ENCODE peak calls at places on chromosomes 6 and 20, in four cellular contexts. X is upper lobe of right lung, N is BE2C, I is psoas muscle. M is an unnamed sample.

GRCh38 chr6:100913400-100914276 is 32.5 kb upstream of the ASCC3 start:
- DNase-seq in X (no peak), I (no peak), N (no peak), M (no peak)

GRCh38 chr20:35145141-35145564 is 2.0 kb downstream of the EDEM2 start:
- DNase-seq in N (no peak), I (no peak), X (no peak), M (peak; percentile 31)

GRCh38 chr20:45337367-45338120 is 10.7 kb downstream of the SDC4 start:
- DNase-seq in I (peak; percentile 67), N (no peak), X (peak; percentile 83), M (peak; percentile 87)

GRCh38 chr20:63087872-63088680 is 81.3 kb upstream of the BHLHE23 start:
- DNase-seq in X (peak; percentile 40), I (no peak), N (peak; percentile 6), M (no peak)

GRCh38 chr6:158803733-158804143 is 15.4 kb downstream of the EZR start:
- DNase-seq in X (no peak), I (no peak), N (no peak), M (no peak)

GRCh38 chr6:134131530-134132139 is 79.2 kb upstream of the SLC2A12 start:
- DNase-seq in X (no peak), I (no peak), N (no peak), M (no peak)

GRCh38 chr6:107046316-107046715 is 18.3 kb downstream of the MTRES1 start:
- DNase-seq in X (no peak), I (no peak), N (peak; percentile 36), M (no peak)

GRCh38 chr20:8116067-8116811 is 15.8 kb upstream of the PLCB1 start:
- DNase-seq in I (no peak), X (no peak), N (peak; percentile 41), M (no peak)

GRCh38 chr6:14856177-14856576 is 389.7 kb upstream of the JARID2 start:
- DNase-seq in N (no peak), X (no peak), I (no peak), M (no peak)

GRCh38 chr6:143969077-143969476 is 39.0 kb downstream of the PLAGL1 start:
- DNase-seq in N (no peak), X (no peak), I (no peak), M (no peak)

GRCh38 chr6:7696061-7696460 is 29.8 kb upstream of the BMP6 start:
- DNase-seq in I (no peak), X (no peak), N (no peak), M (no peak)

GRCh38 chr6:7701212-7701834 is 24.6 kb upstream of the BMP6 start:
- DNase-seq in X (no peak), N (no peak), I (no peak), M (no peak)

GRCh38 chr6:7693827-7694226 is 32.1 kb upstream of the BMP6 start:
- DNase-seq in N (no peak), I (no peak), X (no peak), M (no peak)

GRCh38 chr6:7697432-7697819 is 28.5 kb upstream of the BMP6 start:
- DNase-seq in N (no peak), I (no peak), X (no peak), M (no peak)

DNA sequence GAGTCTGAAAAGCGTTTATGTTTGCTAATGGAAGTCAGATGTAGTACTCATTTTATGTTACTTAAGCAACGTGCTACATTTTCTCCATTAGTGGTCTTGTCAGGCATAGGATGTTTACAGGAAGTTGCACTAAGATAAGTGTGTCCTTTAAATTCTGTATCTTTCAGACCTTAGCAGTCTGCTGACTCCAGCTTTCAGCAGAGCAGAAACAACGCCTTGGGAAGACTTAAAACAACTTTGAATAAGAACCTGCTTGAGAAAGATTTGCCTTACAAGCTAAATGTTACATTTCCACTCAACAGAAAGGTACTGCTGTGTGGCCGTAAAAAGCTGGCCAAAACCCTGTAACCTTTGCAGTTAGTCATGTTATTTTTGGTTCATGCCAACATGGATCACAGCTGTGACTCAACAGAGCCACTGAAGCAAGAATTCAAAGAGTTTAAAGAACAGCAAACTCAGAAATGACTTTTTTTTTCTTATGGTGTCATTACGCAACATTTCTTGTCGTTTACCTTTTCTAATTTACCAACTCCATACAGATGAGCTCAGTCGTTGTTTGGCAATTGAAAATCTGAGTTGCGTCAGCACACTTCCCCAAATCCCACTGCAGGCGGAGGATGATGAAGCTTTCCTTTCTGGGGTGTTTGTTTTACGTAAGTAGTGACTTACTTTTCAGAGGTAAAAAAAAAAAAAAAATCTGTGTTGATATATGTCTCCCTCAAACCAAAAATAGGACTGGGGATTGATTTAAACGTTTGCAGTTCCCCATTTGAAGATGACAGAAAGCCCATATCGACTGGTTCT is 27.9 kb upstream of the BMP6 start:
- DNase-seq in X (no peak), I (no peak), N (no peak), M (peak; percentile 61)
- H3K4me3 ChIP-seq in X (no peak overlapping the region), I (no peak overlapping the region), N (no peak overlapping the region), M (peak overlapping the region; percentile 26)

DNA sequence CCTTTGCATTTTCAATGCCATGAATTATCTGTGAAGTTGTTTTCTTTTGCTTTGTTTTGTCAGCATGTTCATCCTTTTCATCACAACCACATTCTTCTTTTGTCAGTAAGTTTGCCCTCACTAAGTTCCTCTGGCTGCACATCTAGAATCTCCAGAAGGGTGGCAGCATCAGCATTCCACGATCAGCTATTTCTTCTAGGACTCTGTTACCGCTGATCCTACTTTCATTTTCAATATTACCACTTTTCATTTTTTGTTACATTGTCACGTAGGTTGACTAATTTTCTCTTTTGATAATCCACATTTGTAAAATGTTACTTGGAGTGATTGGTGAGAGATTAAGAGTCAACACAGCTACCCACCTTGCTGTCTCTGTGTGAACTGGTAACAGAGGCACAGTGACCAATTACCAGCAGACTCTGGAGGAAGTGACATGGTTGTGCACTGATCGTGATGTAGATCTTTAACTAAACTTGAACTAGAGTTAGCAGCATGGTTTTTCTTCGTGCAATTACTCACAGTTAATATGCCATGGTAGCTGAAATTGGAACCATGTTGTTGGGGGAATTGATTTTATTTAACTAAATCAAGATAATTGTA is 307.9 kb upstream of the SLC35B3 start:
- DNase-seq in N (no peak), I (no peak), X (no peak), M (no peak)
- H3K4me3 ChIP-seq in N (no peak overlapping the region), I (no peak overlapping the region), X (peak overlapping the region; percentile 36), M (no peak overlapping the region)

DNA sequence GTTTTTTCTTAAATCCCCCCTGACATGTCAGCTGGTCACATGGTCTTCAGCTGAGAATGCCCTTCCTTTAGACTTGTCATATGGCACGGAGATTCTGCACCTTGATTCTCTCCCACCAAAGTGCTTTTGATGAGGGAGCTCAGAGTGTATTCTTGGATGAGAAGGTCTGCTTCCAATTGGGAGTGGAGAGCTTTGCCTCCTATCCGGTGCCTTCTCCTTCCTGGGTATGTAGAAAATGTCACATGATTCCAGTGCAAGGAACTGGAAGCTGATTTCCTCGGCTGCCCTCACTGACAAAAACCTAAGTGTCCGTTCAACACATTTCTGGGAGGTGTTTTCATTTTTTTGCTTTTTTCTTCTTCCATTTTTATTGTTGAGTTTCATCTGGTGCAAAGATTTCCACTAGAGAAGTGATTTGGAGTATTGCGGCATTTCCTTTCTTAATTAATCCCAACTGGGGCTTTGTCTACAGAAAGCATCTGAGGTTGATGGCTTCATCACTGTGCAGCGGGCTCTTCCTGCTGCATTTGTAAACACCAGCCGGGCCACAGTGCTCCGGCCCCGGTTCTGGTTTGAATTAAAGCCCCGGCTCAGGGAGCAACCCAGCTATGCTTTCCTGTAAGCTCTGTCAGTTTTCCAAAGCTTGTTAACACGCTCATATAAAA is 197.3 kb downstream of the TFAP2C start:
- DNase-seq in X (no peak), N (no peak), I (no peak), M (no peak)
- H3K4me3 ChIP-seq in X (no peak overlapping the region), N (no peak overlapping the region), I (no peak overlapping the region), M (peak overlapping the region; percentile 24)

GRCh38 chr20:21511850-21512633 is 1.8 kb downstream of the NKX2-2 start:
- DNase-seq in N (no peak), X (no peak), I (no peak), M (no peak)
- H3K4me3 ChIP-seq in N (no peak overlapping the region), X (no peak overlapping the region), I (peak overlapping the region; percentile 21), M (peak overlapping the region; percentile 23)

GRCh38 chr6:170296746-170297576 is 6.1 kb upstream of the DLL1 start:
- DNase-seq in I (no peak), X (no peak), N (no peak), M (no peak)
- H3K4me3 ChIP-seq in I (no peak overlapping the region), X (no peak overlapping the region), N (no peak overlapping the region), M (no peak overlapping the region)

DNA sequence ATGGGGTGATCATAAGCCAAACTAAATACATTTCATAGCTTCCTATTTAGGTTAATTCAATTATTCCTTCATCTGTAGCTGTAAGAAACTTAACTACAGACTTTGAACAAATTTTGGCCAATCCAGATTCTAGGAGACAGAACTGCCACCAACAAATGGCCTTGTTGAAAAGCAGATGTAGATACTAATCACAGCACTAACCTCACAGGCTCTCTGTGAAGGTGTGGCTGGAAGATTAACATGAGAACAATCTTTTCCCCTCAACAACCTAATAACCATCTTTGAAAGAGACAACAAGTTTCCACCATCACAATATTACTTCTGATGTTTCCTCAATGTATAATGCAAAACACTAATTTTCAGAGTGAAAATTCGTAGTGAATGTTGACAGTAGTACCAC is 87.8 kb downstream of the SESN1 start:
- DNase-seq in I (no peak), X (no peak), N (no peak), M (no peak)
- H3K4me3 ChIP-seq in I (peak overlapping the region; percentile 71), X (peak overlapping the region; percentile 88), N (peak overlapping the region; percentile 74), M (no peak overlapping the region)

GRCh38 chr6:37868447-37868825 is 48.9 kb downstream of the ZFAND3 start:
- DNase-seq in N (no peak), I (no peak), X (no peak), M (peak; percentile 49)
- H3K4me3 ChIP-seq in N (no peak overlapping the region), I (no peak overlapping the region), X (no peak overlapping the region), M (no peak overlapping the region)

GRCh38 chr6:36682328-36683144 is 4.0 kb downstream of the CDKN1A start:
- DNase-seq in N (no peak), X (peak; percentile 79), I (peak; percentile 51), M (no peak)
- H3K4me3 ChIP-seq in N (no peak overlapping the region), X (peak overlapping the region; percentile 9), I (peak overlapping the region; percentile 91), M (peak overlapping the region; percentile 49)

M was measured in AG04449.